ENCODE peak calls at places on chromosomes 2 and 18, in six cellular contexts. D is Calu3, J is left ventricle myocardium inferior, Q is HTR-8/SVneo, Z is RPMI7951, A is DMS53. G is an unnamed sample.

GRCh38 chr2:174888646-174889271 is 116.4 kb downstream of the CHN1 start:
- DNase-seq in J (no peak), D (no peak), A (no peak), Q (no peak), Z (peak; percentile 45), G (no peak)

GRCh38 chr2:227406177-227407031 is 18.7 kb upstream of the SCYGR1 start:
- DNase-seq in D (peak; percentile 78), Q (peak; percentile 90), Z (peak; percentile 97), J (peak; percentile 20), A (peak; percentile 83), G (peak; percentile 30)

GRCh38 chr2:233331536-233331935 is 22.8 kb upstream of the DGKD start:
- DNase-seq in A (no peak), J (peak; percentile 55), D (no peak), Z (no peak), Q (no peak), G (peak; percentile 48)

GRCh38 chr2:130875935-130876334 is 39.2 kb downstream of the ARHGEF4 start:
- DNase-seq in J (no peak), Q (no peak), Z (no peak), A (no peak), D (no peak), G (no peak)

GRCh38 chr2:46798998-46799698 is 116.5 kb downstream of the MCFD2 start:
- DNase-seq in Q (no peak), J (no peak), Z (no peak), D (no peak), A (no peak), G (no peak)

GRCh38 chr2:63054812-63055509 is 4.3 kb downstream of the OTX1 start:
- DNase-seq in J (no peak), A (no peak), D (no peak), Q (no peak), Z (no peak), G (no peak)

GRCh38 chr18:1013951-1014350 is 109.3 kb downstream of the ADCYAP1 start:
- DNase-seq in J (no peak), D (no peak), A (no peak), Q (no peak), Z (peak; percentile 35), G (no peak)

GRCh38 chr2:238894226-238894949 is 46.5 kb downstream of the TWIST2 start:
- DNase-seq in J (no peak), D (no peak), Z (no peak), Q (no peak), A (no peak), G (no peak)

GRCh38 chr2:139529045-139529444 is 748.9 kb upstream of the NXPH2 start:
- DNase-seq in D (no peak), Z (no peak), J (no peak), A (no peak), Q (no peak), G (no peak)

GRCh38 chr2:238244151-238244550 is 4.3 kb upstream of the HES6 start:
- DNase-seq in Q (no peak), D (no peak), Z (no peak), J (no peak), A (peak; percentile 56), G (no peak)

GRCh38 chr2:2422621-2423020 is 91.5 kb upstream of the MYT1L start:
- DNase-seq in Z (no peak), J (no peak), D (no peak), A (no peak), Q (no peak), G (no peak)

GRCh38 chr2:62344472-62344871 is 148.6 kb downstream of the B3GNT2 start:
- DNase-seq in A (peak; percentile 57), Z (peak; percentile 6), J (no peak), Q (no peak), D (peak; percentile 36), G (no peak)

GRCh38 chr18:58249677-58250076 is 205.7 kb downstream of the NEDD4L start:
- DNase-seq in Q (no peak), J (no peak), Z (no peak), A (no peak), D (no peak), G (no peak)

GRCh38 chr2:132837764-132838163 is 167.8 kb upstream of the LYPD1 start:
- DNase-seq in A (no peak), J (no peak), D (no peak), Q (no peak), Z (no peak), G (no peak)

GRCh38 chr18:8898990-8899389 is 193.6 kb downstream of the MTCL1 start:
- DNase-seq in D (peak; percentile 25), A (peak; percentile 19), Z (peak; percentile 77), J (no peak), Q (no peak), G (no peak)

GRCh38 chr2:216327447-216327846 is 44.8 kb downstream of the MARCHF4 start:
- DNase-seq in Z (no peak), D (no peak), A (peak; percentile 17), J (no peak), Q (no peak), G (no peak)

GRCh38 chr2:151271824-151272223 is 10.2 kb upstream of the RBM43 start:
- DNase-seq in Z (no peak), A (no peak), J (no peak), D (no peak), Q (no peak), G (no peak)

GRCh38 chr2:120175000-120175581 is 48.1 kb downstream of the TMEM185B start:
- DNase-seq in D (peak; percentile 32), J (no peak), A (peak; percentile 78), Z (peak; percentile 60), Q (peak; percentile 57), G (no peak)

GRCh38 chr2:159209341-159210306 is 76.9 kb downstream of the WDSUB1 start:
- DNase-seq in J (no peak), Q (no peak), Z (no peak), D (no peak), A (no peak), G (no peak)

GRCh38 chr2:226352941-226353558 is 446.6 kb downstream of the IRS1 start:
- DNase-seq in J (no peak), A (peak; percentile 12), Q (no peak), Z (no peak), D (no peak), G (peak; percentile 63)

GRCh38 chr2:237160271-237160934 is 74.7 kb downstream of the COPS8 start:
- DNase-seq in Q (no peak), A (no peak), D (no peak), Z (no peak), J (no peak), G (no peak)